ENCODE peak calls at places on chromosomes 11 and 22, in five cellular contexts. One of them, this sample, is unnamed. For H3K79me2, the result is how much of the 10 kb centered on the place peaks cover.

GRCh38 chr11:44912270-44912987 is 38.3 kb downstream of the TP53I11 start:
- DNase-seq in PC-3: no peak
- DNase-seq in HCT116: no peak
- DNase-seq in mammary epithelial cell: no peak
- DNase-seq in GM23338: peak
- DNase-seq in this sample: no peak

GRCh38 chr11:124753624-124754023 is 1.6 kb upstream of the VSIG2 start:
- DNase-seq in PC-3: no peak
- DNase-seq in HCT116: no peak
- DNase-seq in mammary epithelial cell: no peak
- DNase-seq in GM23338: no peak
- DNase-seq in this sample: no peak

GRCh38 chr11:9226514-9226913 is 38.6 kb downstream of the DENND5A start:
- DNase-seq in PC-3: no peak
- DNase-seq in HCT116: no peak
- DNase-seq in mammary epithelial cell: no peak
- DNase-seq in GM23338: no peak
- DNase-seq in this sample: no peak

GRCh38 chr11:115334932-115335788 is 169.1 kb downstream of the CADM1 start:
- DNase-seq in PC-3: peak
- DNase-seq in HCT116: no peak
- DNase-seq in mammary epithelial cell: peak
- DNase-seq in GM23338: peak
- DNase-seq in this sample: no peak

GRCh38 chr11:7668911-7669310 is 4.4 kb downstream of the CYB5R2 start:
- DNase-seq in PC-3: peak
- DNase-seq in HCT116: no peak
- DNase-seq in mammary epithelial cell: peak
- DNase-seq in GM23338: no peak
- DNase-seq in this sample: peak

GRCh38 chr22:39490966-39491680 is 11.0 kb upstream of the MIEF1 start:
- DNase-seq in PC-3: no peak
- DNase-seq in HCT116: no peak
- DNase-seq in mammary epithelial cell: no peak
- DNase-seq in GM23338: no peak
- DNase-seq in this sample: peak

GRCh38 chr22:21977814-21978213 is 4.8 kb downstream of the TOP3B start:
- DNase-seq in PC-3: no peak
- DNase-seq in HCT116: no peak
- DNase-seq in mammary epithelial cell: no peak
- DNase-seq in GM23338: no peak
- DNase-seq in this sample: peak

GRCh38 chr11:123176785-123177184 is 18.3 kb downstream of the CLMP start:
- DNase-seq in PC-3: no peak
- DNase-seq in HCT116: no peak
- DNase-seq in mammary epithelial cell: no peak
- DNase-seq in GM23338: no peak
- DNase-seq in this sample: no peak

GRCh38 chr22:31497148-31497938 is 1.0 kb downstream of the SFI1 start:
- DNase-seq in PC-3: peak
- DNase-seq in HCT116: no peak
- DNase-seq in mammary epithelial cell: no peak
- DNase-seq in GM23338: no peak
- DNase-seq in this sample: no peak

GRCh38 chr11:96524475-96524874 is 134.7 kb downstream of the JRKL start:
- DNase-seq in PC-3: no peak
- DNase-seq in HCT116: no peak
- DNase-seq in mammary epithelial cell: no peak
- DNase-seq in GM23338: no peak
- DNase-seq in this sample: peak

GRCh38 chr22:44604455-44604854 is 97.5 kb upstream of the PRR5 start:
- DNase-seq in PC-3: no peak
- DNase-seq in HCT116: no peak
- DNase-seq in mammary epithelial cell: no peak
- DNase-seq in GM23338: no peak
- DNase-seq in this sample: peak

GRCh38 chr22:50691521-50691920 is 18.9 kb downstream of the SHANK3 start:
- DNase-seq in PC-3: peak
- DNase-seq in HCT116: peak
- DNase-seq in mammary epithelial cell: peak
- DNase-seq in GM23338: peak
- DNase-seq in this sample: peak

GRCh38 chr11:120794748-120795147 is 229.2 kb upstream of the TBCEL start:
- DNase-seq in PC-3: no peak
- DNase-seq in HCT116: no peak
- DNase-seq in mammary epithelial cell: no peak
- DNase-seq in GM23338: no peak
- DNase-seq in this sample: no peak

GRCh38 chr11:119995730-119996491 is 142.0 kb downstream of the TRIM29 start:
- DNase-seq in PC-3: no peak
- DNase-seq in HCT116: no peak
- DNase-seq in mammary epithelial cell: peak
- DNase-seq in GM23338: no peak
- DNase-seq in this sample: no peak

GRCh38 chr22:33332538-33332937 is 274.4 kb upstream of the SYN3 start:
- DNase-seq in PC-3: no peak
- DNase-seq in HCT116: no peak
- DNase-seq in mammary epithelial cell: no peak
- DNase-seq in GM23338: no peak
- DNase-seq in this sample: no peak

GRCh38 chr22:44486538-44486937 is 11.5 kb downstream of the RTL6 start:
- DNase-seq in PC-3: no peak
- DNase-seq in HCT116: no peak
- DNase-seq in mammary epithelial cell: no peak
- DNase-seq in GM23338: no peak
- DNase-seq in this sample: peak

GRCh38 chr11:27950339-27950738 is 157.6 kb downstream of the KIF18A start:
- DNase-seq in PC-3: no peak
- DNase-seq in HCT116: no peak
- DNase-seq in mammary epithelial cell: no peak
- DNase-seq in GM23338: peak
- DNase-seq in this sample: no peak

GRCh38 chr11:108115495-108116140 is 5.7 kb upstream of the ACAT1 start:
- DNase-seq in PC-3: peak
- DNase-seq in HCT116: no peak
- DNase-seq in mammary epithelial cell: peak
- DNase-seq in GM23338: peak
- DNase-seq in this sample: peak

GRCh38 chr22:32080904-32081303 is 37.8 kb downstream of the SLC5A1 start:
- DNase-seq in PC-3: peak
- DNase-seq in HCT116: peak
- DNase-seq in mammary epithelial cell: peak
- DNase-seq in GM23338: peak
- DNase-seq in this sample: peak

GRCh38 chr22:45225732-45226560 is 14.7 kb downstream of the KIAA0930 start:
- DNase-seq in PC-3: no peak
- DNase-seq in HCT116: no peak
- DNase-seq in mammary epithelial cell: peak
- DNase-seq in GM23338: no peak
- DNase-seq in this sample: peak

GRCh38 chr22:32796865-32797573 is 4.5 kb upstream of the TIMP3 start:
- DNase-seq in PC-3: peak
- DNase-seq in HCT116: peak
- DNase-seq in mammary epithelial cell: peak
- DNase-seq in GM23338: peak
- DNase-seq in this sample: peak

GRCh38 chr11:77467233-77467632 is 6.7 kb downstream of the PAK1 start:
- DNase-seq in PC-3: peak
- DNase-seq in HCT116: no peak
- DNase-seq in mammary epithelial cell: no peak
- DNase-seq in GM23338: no peak
- DNase-seq in this sample: no peak

GRCh38 chr11:114909866-114910265 is 231.5 kb downstream of the NXPE2 start:
- DNase-seq in PC-3: no peak
- DNase-seq in HCT116: no peak
- DNase-seq in mammary epithelial cell: no peak
- DNase-seq in GM23338: peak
- DNase-seq in this sample: no peak

GRCh38 chr11:2512431-2513407 is 67.9 kb downstream of the KCNQ1 start:
- DNase-seq in PC-3: no peak
- DNase-seq in HCT116: no peak
- DNase-seq in mammary epithelial cell: no peak
- DNase-seq in GM23338: no peak
- DNase-seq in this sample: peak

GRCh38 chr11:38173671-38174070 is 1575.6 kb upstream of the RAG2 start:
- DNase-seq in PC-3: no peak
- DNase-seq in HCT116: no peak
- DNase-seq in mammary epithelial cell: no peak
- DNase-seq in GM23338: no peak
- DNase-seq in this sample: no peak

DNA sequence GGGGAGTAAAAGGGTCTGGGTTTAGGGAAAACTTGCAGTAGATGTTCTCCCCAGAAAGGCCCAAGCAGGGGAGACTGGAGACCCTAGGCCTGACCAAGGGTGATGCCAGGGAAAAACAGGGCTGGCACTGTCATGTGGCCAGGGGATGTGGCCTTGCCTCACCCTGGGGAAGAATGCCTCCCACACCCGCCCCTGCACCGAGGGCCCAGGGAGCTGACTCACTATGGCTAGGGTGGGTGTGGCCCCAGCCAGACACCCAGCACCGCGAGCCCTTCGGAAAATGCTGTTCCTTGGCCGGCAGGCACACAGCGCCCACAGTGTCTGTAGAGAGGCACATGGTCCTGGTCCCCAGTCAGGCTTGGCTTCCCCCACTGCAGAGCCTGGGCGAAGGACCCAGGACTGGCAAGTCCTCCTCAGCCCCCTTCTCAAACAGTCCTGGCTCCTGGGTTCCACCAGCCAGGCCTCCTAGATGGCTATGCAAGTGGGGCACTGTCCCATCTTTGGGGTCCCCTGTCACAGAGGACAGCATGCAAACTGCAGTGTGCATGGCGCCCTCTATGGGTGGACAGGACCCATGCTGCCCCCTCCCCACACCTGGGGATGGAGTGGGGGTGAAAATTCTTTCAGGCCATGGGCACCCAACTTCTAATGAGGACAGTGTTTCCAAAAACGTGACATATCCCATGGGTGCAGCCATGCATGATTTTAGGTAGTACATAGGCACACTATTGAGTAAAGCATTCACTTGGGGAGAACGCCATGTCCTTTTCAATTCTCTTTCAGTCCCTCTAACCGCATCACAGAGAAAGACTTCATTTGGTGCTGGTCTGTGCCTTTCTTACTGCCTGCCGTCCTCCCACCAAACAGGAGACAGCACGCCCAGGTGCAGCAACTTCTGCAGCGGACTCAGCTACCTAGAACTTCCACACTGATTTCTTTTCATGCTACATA is 15.2 kb downstream of the TMPRSS5 start:
- DNase-seq in PC-3: peak
- DNase-seq in HCT116: peak
- DNase-seq in mammary epithelial cell: peak
- DNase-seq in GM23338: peak
- DNase-seq in this sample: peak
- H3K4me2 ChIP-seq in PC-3: peak
- H3K4me2 ChIP-seq in HCT116: peak
- H3K4me2 ChIP-seq in mammary epithelial cell: peak
- H3K4me2 ChIP-seq in GM23338: no peak
- H3K4me2 ChIP-seq in this sample: no peak

GRCh38 chr22:46851941-46852340 is 89.5 kb downstream of the TBC1D22A start:
- DNase-seq in PC-3: no peak
- DNase-seq in HCT116: no peak
- DNase-seq in mammary epithelial cell: no peak
- DNase-seq in GM23338: no peak
- DNase-seq in this sample: peak
- H3K79me2 ChIP-seq in PC-3: under half
- H3K79me2 ChIP-seq in HCT116: under half
- H3K79me2 ChIP-seq in mammary epithelial cell: half or more
- H3K79me2 ChIP-seq in GM23338: under half
- H3K79me2 ChIP-seq in this sample: under half

GRCh38 chr11:67644472-67645418 is 5.2 kb upstream of the TBX10 start:
- DNase-seq in PC-3: no peak
- DNase-seq in HCT116: no peak
- DNase-seq in mammary epithelial cell: no peak
- DNase-seq in GM23338: peak
- DNase-seq in this sample: peak
- H3K4me2 ChIP-seq in PC-3: no peak
- H3K4me2 ChIP-seq in HCT116: no peak
- H3K4me2 ChIP-seq in mammary epithelial cell: no peak
- H3K4me2 ChIP-seq in GM23338: no peak
- H3K4me2 ChIP-seq in this sample: no peak

GRCh38 chr22:26846645-26847044 is 189.3 kb downstream of the MIAT start:
- DNase-seq in PC-3: no peak
- DNase-seq in HCT116: no peak
- DNase-seq in mammary epithelial cell: no peak
- DNase-seq in GM23338: no peak
- DNase-seq in this sample: no peak
- H3K79me2 ChIP-seq in PC-3: under half
- H3K79me2 ChIP-seq in HCT116: under half
- H3K79me2 ChIP-seq in mammary epithelial cell: under half
- H3K79me2 ChIP-seq in GM23338: under half
- H3K79me2 ChIP-seq in this sample: under half

DNA sequence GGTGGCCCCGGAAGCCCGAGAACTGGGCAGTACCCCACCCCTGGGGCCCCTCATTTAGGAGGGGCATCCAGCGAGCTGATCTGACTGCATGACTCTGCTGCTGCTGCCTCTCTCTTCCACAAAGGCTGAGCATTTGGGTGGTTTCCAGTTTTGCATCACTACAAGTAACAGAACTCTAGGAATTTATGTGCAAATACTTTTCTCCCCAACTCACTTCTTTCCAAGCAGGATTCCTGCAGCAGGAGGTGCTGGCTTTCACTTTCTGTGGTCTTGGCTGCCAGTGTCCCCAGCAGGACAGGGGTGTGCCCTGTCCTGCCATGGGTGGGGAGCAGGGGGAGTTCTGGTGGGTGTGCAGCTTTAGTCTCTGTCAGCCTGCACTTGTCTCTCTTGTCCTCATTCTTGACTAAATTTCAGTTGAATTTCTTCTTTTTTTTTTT is 21.2 kb downstream of the UPB1 start:
- DNase-seq in PC-3: peak
- DNase-seq in HCT116: no peak
- DNase-seq in mammary epithelial cell: peak
- DNase-seq in GM23338: peak
- DNase-seq in this sample: peak
- H3K4me2 ChIP-seq in PC-3: no peak
- H3K4me2 ChIP-seq in HCT116: no peak
- H3K4me2 ChIP-seq in mammary epithelial cell: no peak
- H3K4me2 ChIP-seq in GM23338: peak
- H3K4me2 ChIP-seq in this sample: peak